ENCODE peak calls at places on chromosomes 1 and 21, in six cellular contexts. One of them, this sample, is unnamed.

GRCh38 chr1:198892065-198892464 is 253.2 kb downstream of the PTPRC start:
- DNase-seq in skeletal muscle cell: no peak
- DNase-seq in A673: peak; percentile 97
- DNase-seq in mammary epithelial cell: no peak
- DNase-seq in heart left ventricle: peak; percentile 17
- DNase-seq in body of pancreas: no peak
- DNase-seq in this sample: no peak

GRCh38 chr1:150793231-150793630 is 14.8 kb downstream of the CTSK start:
- DNase-seq in skeletal muscle cell: no peak
- DNase-seq in A673: no peak
- DNase-seq in mammary epithelial cell: no peak
- DNase-seq in heart left ventricle: no peak
- DNase-seq in body of pancreas: no peak
- DNase-seq in this sample: no peak

GRCh38 chr1:6209661-6210605 is 4.0 kb downstream of the RNF207 start:
- DNase-seq in skeletal muscle cell: no peak
- DNase-seq in A673: peak; percentile 48
- DNase-seq in mammary epithelial cell: no peak
- DNase-seq in heart left ventricle: no peak
- DNase-seq in body of pancreas: no peak
- DNase-seq in this sample: no peak

GRCh38 chr1:46302091-46303037 is 1.1 kb downstream of the LRRC41 start:
- DNase-seq in skeletal muscle cell: no peak
- DNase-seq in A673: peak; percentile 54
- DNase-seq in mammary epithelial cell: peak; percentile 31
- DNase-seq in heart left ventricle: peak; percentile 50
- DNase-seq in body of pancreas: peak; percentile 58
- DNase-seq in this sample: peak; percentile 50

GRCh38 chr1:228142616-228143203 is 2.6 kb downstream of the GUK1 start:
- DNase-seq in skeletal muscle cell: no peak
- DNase-seq in A673: no peak
- DNase-seq in mammary epithelial cell: no peak
- DNase-seq in heart left ventricle: peak; percentile 8
- DNase-seq in body of pancreas: no peak
- DNase-seq in this sample: no peak

GRCh38 chr1:152356736-152357135 is 3.1 kb downstream of the FLG2 start:
- DNase-seq in skeletal muscle cell: no peak
- DNase-seq in A673: no peak
- DNase-seq in mammary epithelial cell: no peak
- DNase-seq in heart left ventricle: no peak
- DNase-seq in body of pancreas: no peak
- DNase-seq in this sample: no peak

GRCh38 chr1:21510113-21510493 is 880 bp downstream of the ALPL start:
- DNase-seq in skeletal muscle cell: no peak
- DNase-seq in A673: no peak
- DNase-seq in mammary epithelial cell: no peak
- DNase-seq in heart left ventricle: no peak
- DNase-seq in body of pancreas: no peak
- DNase-seq in this sample: no peak

GRCh38 chr1:243926803-243927245 is 76.8 kb upstream of the AKT3 start:
- DNase-seq in skeletal muscle cell: peak; percentile 75
- DNase-seq in A673: peak; percentile 46
- DNase-seq in mammary epithelial cell: peak; percentile 73
- DNase-seq in heart left ventricle: no peak
- DNase-seq in body of pancreas: no peak
- DNase-seq in this sample: no peak

GRCh38 chr1:21534674-21535378 is 25.6 kb downstream of the ALPL start:
- DNase-seq in skeletal muscle cell: no peak
- DNase-seq in A673: peak; percentile 60
- DNase-seq in mammary epithelial cell: peak; percentile 62
- DNase-seq in heart left ventricle: peak; percentile 27
- DNase-seq in body of pancreas: peak; percentile 59
- DNase-seq in this sample: no peak

GRCh38 chr1:162138107-162138506 is 68.6 kb downstream of the NOS1AP start:
- DNase-seq in skeletal muscle cell: no peak
- DNase-seq in A673: no peak
- DNase-seq in mammary epithelial cell: no peak
- DNase-seq in heart left ventricle: no peak
- DNase-seq in body of pancreas: no peak
- DNase-seq in this sample: no peak

GRCh38 chr1:169013821-169014220 is 92.7 kb upstream of the ATP1B1 start:
- DNase-seq in skeletal muscle cell: no peak
- DNase-seq in A673: no peak
- DNase-seq in mammary epithelial cell: no peak
- DNase-seq in heart left ventricle: no peak
- DNase-seq in body of pancreas: no peak
- DNase-seq in this sample: no peak

GRCh38 chr1:119372493-119373086 is 4.0 kb downstream of the HAO2 start:
- DNase-seq in skeletal muscle cell: no peak
- DNase-seq in A673: peak; percentile 59
- DNase-seq in mammary epithelial cell: peak; percentile 57
- DNase-seq in heart left ventricle: peak; percentile 11
- DNase-seq in body of pancreas: peak; percentile 8
- DNase-seq in this sample: no peak

GRCh38 chr21:39377444-39378050 is 28.7 kb upstream of the HMGN1 start:
- DNase-seq in skeletal muscle cell: no peak
- DNase-seq in A673: no peak
- DNase-seq in mammary epithelial cell: peak; percentile 78
- DNase-seq in heart left ventricle: no peak
- DNase-seq in body of pancreas: no peak
- DNase-seq in this sample: no peak

GRCh38 chr1:87335175-87335992 is 6.7 kb downstream of the LMO4 start:
- DNase-seq in skeletal muscle cell: no peak
- DNase-seq in A673: peak; percentile 61
- DNase-seq in mammary epithelial cell: peak; percentile 42
- DNase-seq in heart left ventricle: peak; percentile 75
- DNase-seq in body of pancreas: peak; percentile 65
- DNase-seq in this sample: peak; percentile 76

GRCh38 chr1:18849252-18849651 is 10.2 kb downstream of the TAS1R2 start:
- DNase-seq in skeletal muscle cell: no peak
- DNase-seq in A673: peak; percentile 54
- DNase-seq in mammary epithelial cell: no peak
- DNase-seq in heart left ventricle: no peak
- DNase-seq in body of pancreas: no peak
- DNase-seq in this sample: no peak

GRCh38 chr1:198756470-198756869 is 117.6 kb downstream of the PTPRC start:
- DNase-seq in skeletal muscle cell: no peak
- DNase-seq in A673: peak; percentile 67
- DNase-seq in mammary epithelial cell: no peak
- DNase-seq in heart left ventricle: no peak
- DNase-seq in body of pancreas: no peak
- DNase-seq in this sample: no peak

GRCh38 chr1:27971674-27972073 is 11.9 kb downstream of the XKR8 start:
- DNase-seq in skeletal muscle cell: peak; percentile 37
- DNase-seq in A673: peak; percentile 59
- DNase-seq in mammary epithelial cell: no peak
- DNase-seq in heart left ventricle: no peak
- DNase-seq in body of pancreas: no peak
- DNase-seq in this sample: no peak

GRCh38 chr1:107530543-107530942 is 389.7 kb downstream of the NTNG1 start:
- DNase-seq in skeletal muscle cell: no peak
- DNase-seq in A673: no peak
- DNase-seq in mammary epithelial cell: peak; percentile 90
- DNase-seq in heart left ventricle: no peak
- DNase-seq in body of pancreas: no peak
- DNase-seq in this sample: no peak

GRCh38 chr21:41475714-41476405 is 32.1 kb downstream of the TMPRSS2 start:
- DNase-seq in skeletal muscle cell: no peak
- DNase-seq in A673: no peak
- DNase-seq in mammary epithelial cell: no peak
- DNase-seq in heart left ventricle: no peak
- DNase-seq in body of pancreas: no peak
- DNase-seq in this sample: no peak

GRCh38 chr1:88608139-88608943 is 75.7 kb upstream of the PKN2 start:
- DNase-seq in skeletal muscle cell: no peak
- DNase-seq in A673: peak; percentile 49
- DNase-seq in mammary epithelial cell: peak; percentile 28
- DNase-seq in heart left ventricle: no peak
- DNase-seq in body of pancreas: no peak
- DNase-seq in this sample: no peak

GRCh38 chr21:16193758-16194606 is 464.2 kb downstream of the USP25 start:
- DNase-seq in skeletal muscle cell: peak; percentile 66
- DNase-seq in A673: no peak
- DNase-seq in mammary epithelial cell: peak; percentile 61
- DNase-seq in heart left ventricle: peak; percentile 70
- DNase-seq in body of pancreas: peak; percentile 29
- DNase-seq in this sample: peak; percentile 58

GRCh38 chr21:38389891-38390290 is 108.4 kb downstream of the ERG start:
- DNase-seq in skeletal muscle cell: no peak
- DNase-seq in A673: no peak
- DNase-seq in mammary epithelial cell: no peak
- DNase-seq in heart left ventricle: no peak
- DNase-seq in body of pancreas: no peak
- DNase-seq in this sample: no peak

GRCh38 chr1:24714859-24715520 is 30.3 kb upstream of the CLIC4 start:
- DNase-seq in skeletal muscle cell: no peak
- DNase-seq in A673: no peak
- DNase-seq in mammary epithelial cell: peak; percentile 85
- DNase-seq in heart left ventricle: no peak
- DNase-seq in body of pancreas: no peak
- DNase-seq in this sample: no peak

GRCh38 chr21:44933199-44933937 is 6.5 kb upstream of the SLX9 start:
- DNase-seq in skeletal muscle cell: no peak
- DNase-seq in A673: no peak
- DNase-seq in mammary epithelial cell: no peak
- DNase-seq in heart left ventricle: no peak
- DNase-seq in body of pancreas: no peak
- DNase-seq in this sample: peak; percentile 12

GRCh38 chr21:44931501-44932365 is 8.1 kb upstream of the SLX9 start:
- DNase-seq in skeletal muscle cell: no peak
- DNase-seq in A673: peak; percentile 45
- DNase-seq in mammary epithelial cell: no peak
- DNase-seq in heart left ventricle: no peak
- DNase-seq in body of pancreas: no peak
- DNase-seq in this sample: peak; percentile 15

GRCh38 chr21:44931137-44931500 is 8.7 kb upstream of the SLX9 start:
- DNase-seq in skeletal muscle cell: no peak
- DNase-seq in A673: peak; percentile 97
- DNase-seq in mammary epithelial cell: no peak
- DNase-seq in heart left ventricle: no peak
- DNase-seq in body of pancreas: peak; percentile 32
- DNase-seq in this sample: peak; percentile 36

GRCh38 chr21:44933938-44934260 is 5.9 kb upstream of the SLX9 start:
- DNase-seq in skeletal muscle cell: no peak
- DNase-seq in A673: no peak
- DNase-seq in mammary epithelial cell: no peak
- DNase-seq in heart left ventricle: no peak
- DNase-seq in body of pancreas: no peak
- DNase-seq in this sample: no peak

DNA sequence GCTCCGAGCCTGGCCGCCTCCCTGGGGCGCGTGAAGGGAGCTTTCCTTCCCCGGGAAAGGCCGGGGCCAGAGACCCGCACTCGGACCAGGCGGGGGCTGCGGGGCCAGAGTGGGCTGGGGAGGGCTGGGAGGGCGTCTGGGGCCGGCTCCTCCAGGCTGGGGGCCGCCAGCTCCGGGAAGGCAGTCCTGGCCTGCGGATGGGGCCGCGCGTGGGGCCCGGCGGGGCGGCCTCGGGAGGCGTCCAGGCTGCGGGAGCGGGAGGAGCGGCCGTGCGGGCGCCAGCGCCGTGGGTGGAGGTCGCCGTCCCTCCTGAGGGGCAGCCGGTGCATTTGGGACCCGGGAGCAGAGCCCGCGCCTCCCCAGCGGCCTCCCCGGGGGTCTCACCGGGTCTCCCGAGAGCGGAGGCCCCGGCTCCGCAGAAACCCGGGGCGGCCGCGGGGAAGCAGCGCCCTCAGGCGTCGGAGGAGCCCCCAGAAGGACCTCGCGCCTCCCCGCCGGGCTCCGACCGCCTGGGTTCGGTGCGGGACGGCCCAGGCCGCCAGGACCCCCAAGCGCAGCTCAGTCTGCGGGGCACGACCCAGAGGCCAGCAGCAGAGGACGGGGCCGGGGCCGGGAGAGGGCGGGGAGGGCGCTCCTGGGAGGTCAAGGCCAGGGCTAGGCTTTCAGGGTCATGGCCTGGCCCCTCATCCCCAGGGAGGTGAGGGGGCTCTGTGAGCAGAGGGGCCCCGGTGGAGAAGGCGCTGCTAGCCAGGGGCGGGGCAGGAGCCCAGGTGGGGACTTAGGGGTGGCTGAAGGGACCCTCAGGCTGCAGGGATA is 7.3 kb upstream of the SLX9 start:
- DNase-seq in skeletal muscle cell: no peak
- DNase-seq in A673: peak; percentile 68
- DNase-seq in mammary epithelial cell: no peak
- DNase-seq in heart left ventricle: no peak
- DNase-seq in body of pancreas: peak; percentile 33
- DNase-seq in this sample: peak; percentile 58
- H3K4me3 ChIP-seq in skeletal muscle cell: peak overlapping the region; percentile 35
- H3K4me3 ChIP-seq in A673: peak overlapping the region; percentile 65
- H3K4me3 ChIP-seq in mammary epithelial cell: no peak overlapping the region
- H3K4me3 ChIP-seq in heart left ventricle: peak overlapping the region; percentile 55
- H3K4me3 ChIP-seq in body of pancreas: no peak overlapping the region
- H3K4me3 ChIP-seq in this sample: peak overlapping the region; percentile 66

DNA sequence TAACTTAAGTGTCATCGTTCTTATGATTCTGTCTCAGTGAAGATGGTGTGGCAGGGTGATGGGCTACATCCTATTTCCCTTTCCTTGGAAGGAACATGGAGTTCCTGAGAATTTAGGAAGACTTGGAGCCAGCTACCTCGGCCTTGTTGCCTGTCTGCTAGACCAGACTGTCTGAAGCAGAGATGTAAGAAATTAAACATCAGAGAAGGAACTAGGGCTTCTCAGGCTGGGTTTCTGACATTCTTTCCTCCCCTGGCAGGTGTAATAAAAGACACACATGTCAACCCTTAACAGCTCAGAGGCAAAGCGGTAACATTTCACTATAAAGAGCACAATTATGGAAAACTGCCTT is 37.4 kb downstream of the MIS18A start:
- DNase-seq in skeletal muscle cell: no peak
- DNase-seq in A673: no peak
- DNase-seq in mammary epithelial cell: no peak
- DNase-seq in heart left ventricle: no peak
- DNase-seq in body of pancreas: no peak
- DNase-seq in this sample: no peak
- H3K4me3 ChIP-seq in skeletal muscle cell: no peak overlapping the region
- H3K4me3 ChIP-seq in A673: no peak overlapping the region
- H3K4me3 ChIP-seq in mammary epithelial cell: no peak overlapping the region
- H3K4me3 ChIP-seq in heart left ventricle: no peak overlapping the region
- H3K4me3 ChIP-seq in body of pancreas: no peak overlapping the region
- H3K4me3 ChIP-seq in this sample: no peak overlapping the region

GRCh38 chr1:43286115-43286514 is 734 bp upstream of the C1orf210 start:
- DNase-seq in skeletal muscle cell: no peak
- DNase-seq in A673: no peak
- DNase-seq in mammary epithelial cell: no peak
- DNase-seq in heart left ventricle: no peak
- DNase-seq in body of pancreas: no peak
- DNase-seq in this sample: no peak
- H3K4me3 ChIP-seq in skeletal muscle cell: no peak overlapping the region
- H3K4me3 ChIP-seq in A673: no peak overlapping the region
- H3K4me3 ChIP-seq in mammary epithelial cell: no peak overlapping the region
- H3K4me3 ChIP-seq in heart left ventricle: no peak overlapping the region
- H3K4me3 ChIP-seq in body of pancreas: no peak overlapping the region
- H3K4me3 ChIP-seq in this sample: no peak overlapping the region

DNA sequence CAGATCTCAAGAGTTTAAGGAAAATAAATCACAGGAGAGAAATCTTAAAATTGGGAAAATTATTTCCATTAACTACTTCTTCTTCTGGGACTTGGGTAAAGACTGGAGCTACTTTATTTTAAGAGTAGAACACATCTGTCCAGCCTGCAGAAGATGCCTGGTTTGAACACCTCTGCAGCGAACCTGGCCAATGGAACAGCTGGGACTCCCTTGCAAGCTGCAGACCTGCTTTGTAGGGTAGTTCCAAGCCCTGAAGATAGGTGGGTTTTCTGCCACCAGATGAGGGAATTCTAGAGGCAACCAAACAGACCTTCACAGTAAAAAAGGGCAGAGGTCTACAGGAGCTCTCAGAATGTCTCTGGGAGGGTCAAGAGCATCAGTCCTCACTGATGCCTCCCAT is 86.5 kb upstream of the CACNA1E start:
- DNase-seq in skeletal muscle cell: no peak
- DNase-seq in A673: no peak
- DNase-seq in mammary epithelial cell: no peak
- DNase-seq in heart left ventricle: no peak
- DNase-seq in body of pancreas: no peak
- DNase-seq in this sample: no peak
- H3K4me3 ChIP-seq in skeletal muscle cell: no peak overlapping the region
- H3K4me3 ChIP-seq in A673: no peak overlapping the region
- H3K4me3 ChIP-seq in mammary epithelial cell: no peak overlapping the region
- H3K4me3 ChIP-seq in heart left ventricle: no peak overlapping the region
- H3K4me3 ChIP-seq in body of pancreas: no peak overlapping the region
- H3K4me3 ChIP-seq in this sample: no peak overlapping the region

This sample was measured in left ventricle myocardium inferior.